ENCODE peak calls at places on chromosomes 11 and 22, in five cellular contexts. One of them, this sample, is unnamed.

GRCh38 chr11:96464695-96465307 is 75.0 kb downstream of the JRKL start:
- DNase-seq in K562: peak
- DNase-seq in right lobe of liver: no peak
- DNase-seq in GM10248: peak
- DNase-seq in BJ: peak
- DNase-seq in this sample: peak

GRCh38 chr22:37781434-37782059 is 26.2 kb upstream of the GCAT start:
- DNase-seq in K562: no peak
- DNase-seq in right lobe of liver: peak
- DNase-seq in GM10248: no peak
- DNase-seq in BJ: no peak
- DNase-seq in this sample: no peak

GRCh38 chr11:10375280-10376048 is 70.6 kb downstream of the ADM start:
- DNase-seq in K562: no peak
- DNase-seq in right lobe of liver: no peak
- DNase-seq in GM10248: no peak
- DNase-seq in BJ: peak
- DNase-seq in this sample: no peak

GRCh38 chr11:124640660-124641059 is 18.0 kb downstream of the TBRG1 start:
- DNase-seq in K562: no peak
- DNase-seq in right lobe of liver: no peak
- DNase-seq in GM10248: no peak
- DNase-seq in BJ: no peak
- DNase-seq in this sample: no peak

GRCh38 chr11:78940500-78941225 is 366.0 kb upstream of the NARS2 start:
- DNase-seq in K562: no peak
- DNase-seq in right lobe of liver: no peak
- DNase-seq in GM10248: no peak
- DNase-seq in BJ: no peak
- DNase-seq in this sample: no peak

GRCh38 chr11:126115820-126116319 is 53.2 kb upstream of the CDON start:
- DNase-seq in K562: no peak
- DNase-seq in right lobe of liver: peak
- DNase-seq in GM10248: no peak
- DNase-seq in BJ: peak
- DNase-seq in this sample: no peak

GRCh38 chr11:22711880-22712279 is 45.5 kb downstream of the GAS2 start:
- DNase-seq in K562: no peak
- DNase-seq in right lobe of liver: no peak
- DNase-seq in GM10248: no peak
- DNase-seq in BJ: no peak
- DNase-seq in this sample: no peak

GRCh38 chr11:61752117-61752924 is at the start of gene MYRF:
- DNase-seq in K562: peak
- DNase-seq in right lobe of liver: no peak
- DNase-seq in GM10248: peak
- DNase-seq in BJ: no peak
- DNase-seq in this sample: peak

GRCh38 chr11:76744186-76745058 is 38.7 kb upstream of the TSKU start:
- DNase-seq in K562: no peak
- DNase-seq in right lobe of liver: no peak
- DNase-seq in GM10248: no peak
- DNase-seq in BJ: no peak
- DNase-seq in this sample: no peak

GRCh38 chr11:120281161-120281795 is 41.3 kb downstream of the POU2F3 start:
- DNase-seq in K562: peak
- DNase-seq in right lobe of liver: no peak
- DNase-seq in GM10248: no peak
- DNase-seq in BJ: no peak
- DNase-seq in this sample: no peak

GRCh38 chr22:24981066-24981465 is 28.6 kb downstream of the KIAA1671 start:
- DNase-seq in K562: no peak
- DNase-seq in right lobe of liver: no peak
- DNase-seq in GM10248: no peak
- DNase-seq in BJ: no peak
- DNase-seq in this sample: no peak

GRCh38 chr22:41799486-41800347 is 762 bp upstream of the CCDC134 start:
- DNase-seq in K562: peak
- DNase-seq in right lobe of liver: peak
- DNase-seq in GM10248: peak
- DNase-seq in BJ: no peak
- DNase-seq in this sample: peak

GRCh38 chr11:125952973-125953372 is 7.1 kb downstream of the VSIG10L2 start:
- DNase-seq in K562: no peak
- DNase-seq in right lobe of liver: no peak
- DNase-seq in GM10248: no peak
- DNase-seq in BJ: no peak
- DNase-seq in this sample: no peak

GRCh38 chr11:45503311-45503710 is 162.1 kb downstream of the CHST1 start:
- DNase-seq in K562: no peak
- DNase-seq in right lobe of liver: no peak
- DNase-seq in GM10248: no peak
- DNase-seq in BJ: no peak
- DNase-seq in this sample: no peak

GRCh38 chr11:32297629-32298028 is 137.7 kb downstream of the WT1 start:
- DNase-seq in K562: peak
- DNase-seq in right lobe of liver: no peak
- DNase-seq in GM10248: peak
- DNase-seq in BJ: no peak
- DNase-seq in this sample: peak

GRCh38 chr11:120648706-120649250 is 137.2 kb downstream of the GRIK4 start:
- DNase-seq in K562: no peak
- DNase-seq in right lobe of liver: no peak
- DNase-seq in GM10248: no peak
- DNase-seq in BJ: no peak
- DNase-seq in this sample: no peak

GRCh38 chr11:20594274-20595061 is 4.9 kb upstream of the SLC6A5 start:
- DNase-seq in K562: no peak
- DNase-seq in right lobe of liver: no peak
- DNase-seq in GM10248: no peak
- DNase-seq in BJ: no peak
- DNase-seq in this sample: no peak

GRCh38 chr11:111310088-111310487 is 11.7 kb downstream of the POU2AF3 start:
- DNase-seq in K562: no peak
- DNase-seq in right lobe of liver: no peak
- DNase-seq in GM10248: no peak
- DNase-seq in BJ: no peak
- DNase-seq in this sample: no peak

GRCh38 chr11:3614742-3615171 is 27.0 kb downstream of the ART5 start:
- DNase-seq in K562: no peak
- DNase-seq in right lobe of liver: no peak
- DNase-seq in GM10248: peak
- DNase-seq in BJ: no peak
- DNase-seq in this sample: peak

GRCh38 chr22:50303848-50304527 is 3.5 kb downstream of the PLXNB2 start:
- DNase-seq in K562: peak
- DNase-seq in right lobe of liver: peak
- DNase-seq in GM10248: peak
- DNase-seq in BJ: no peak
- DNase-seq in this sample: no peak

GRCh38 chr11:3626250-3626960 is 15.4 kb downstream of the ART5 start:
- DNase-seq in K562: no peak
- DNase-seq in right lobe of liver: no peak
- DNase-seq in GM10248: no peak
- DNase-seq in BJ: no peak
- DNase-seq in this sample: no peak

GRCh38 chr11:15499684-15500083 is 385.0 kb downstream of the INSC start:
- DNase-seq in K562: no peak
- DNase-seq in right lobe of liver: no peak
- DNase-seq in GM10248: no peak
- DNase-seq in BJ: no peak
- DNase-seq in this sample: no peak

GRCh38 chr11:86774422-86774821 is 25.9 kb upstream of the PRSS23 start:
- DNase-seq in K562: no peak
- DNase-seq in right lobe of liver: no peak
- DNase-seq in GM10248: no peak
- DNase-seq in BJ: no peak
- DNase-seq in this sample: no peak

GRCh38 chr11:59186130-59186594 is 14.2 kb downstream of the DTX4 start:
- DNase-seq in K562: peak
- DNase-seq in right lobe of liver: peak
- DNase-seq in GM10248: peak
- DNase-seq in BJ: no peak
- DNase-seq in this sample: peak

GRCh38 chr11:11620966-11621880 is 582 bp downstream of the GALNT18 start:
- DNase-seq in K562: peak
- DNase-seq in right lobe of liver: peak
- DNase-seq in GM10248: peak
- DNase-seq in BJ: no peak
- DNase-seq in this sample: peak

GRCh38 chr11:113242767-113243397 is 71.5 kb upstream of the TTC12 start:
- DNase-seq in K562: no peak
- DNase-seq in right lobe of liver: no peak
- DNase-seq in GM10248: no peak
- DNase-seq in BJ: no peak
- DNase-seq in this sample: no peak

GRCh38 chr11:43797337-43797736 is 83.3 kb upstream of the ALKBH3 start:
- DNase-seq in K562: no peak
- DNase-seq in right lobe of liver: no peak
- DNase-seq in GM10248: no peak
- DNase-seq in BJ: no peak
- DNase-seq in this sample: no peak

GRCh38 chr11:111302298-111302697 is 4.0 kb downstream of the POU2AF3 start:
- DNase-seq in K562: no peak
- DNase-seq in right lobe of liver: no peak
- DNase-seq in GM10248: no peak
- DNase-seq in BJ: no peak
- DNase-seq in this sample: no peak

GRCh38 chr11:62352355-62353336 is 15.4 kb downstream of the ASRGL1 start:
- DNase-seq in K562: no peak
- DNase-seq in right lobe of liver: no peak
- DNase-seq in GM10248: peak
- DNase-seq in BJ: no peak
- DNase-seq in this sample: peak

GRCh38 chr22:39927544-39927943 is 26.7 kb downstream of the GRAP2 start:
- DNase-seq in K562: peak
- DNase-seq in right lobe of liver: no peak
- DNase-seq in GM10248: no peak
- DNase-seq in BJ: no peak
- DNase-seq in this sample: no peak
- TF ChIP-seq CTCF in K562: peak
- TF ChIP-seq CTCF in right lobe of liver: no peak
- TF ChIP-seq CTCF in GM10248: no peak
- TF ChIP-seq CTCF in BJ: no peak
- TF ChIP-seq CTCF in this sample: no peak

GRCh38 chr11:34671946-34672345 is 51.1 kb downstream of the EHF start:
- DNase-seq in K562: no peak
- DNase-seq in right lobe of liver: no peak
- DNase-seq in GM10248: no peak
- DNase-seq in BJ: no peak
- DNase-seq in this sample: no peak

GRCh38 chr11:34671117-34671516 is 50.2 kb downstream of the EHF start:
- DNase-seq in K562: no peak
- DNase-seq in right lobe of liver: no peak
- DNase-seq in GM10248: no peak
- DNase-seq in BJ: no peak
- DNase-seq in this sample: no peak

GRCh38 chr11:34667810-34668582 is 47.1 kb downstream of the EHF start:
- DNase-seq in K562: no peak
- DNase-seq in right lobe of liver: no peak
- DNase-seq in GM10248: no peak
- DNase-seq in BJ: no peak
- DNase-seq in this sample: no peak

GRCh38 chr11:34668583-34669053 is 47.7 kb downstream of the EHF start:
- DNase-seq in K562: no peak
- DNase-seq in right lobe of liver: no peak
- DNase-seq in GM10248: no peak
- DNase-seq in BJ: no peak
- DNase-seq in this sample: no peak

DNA sequence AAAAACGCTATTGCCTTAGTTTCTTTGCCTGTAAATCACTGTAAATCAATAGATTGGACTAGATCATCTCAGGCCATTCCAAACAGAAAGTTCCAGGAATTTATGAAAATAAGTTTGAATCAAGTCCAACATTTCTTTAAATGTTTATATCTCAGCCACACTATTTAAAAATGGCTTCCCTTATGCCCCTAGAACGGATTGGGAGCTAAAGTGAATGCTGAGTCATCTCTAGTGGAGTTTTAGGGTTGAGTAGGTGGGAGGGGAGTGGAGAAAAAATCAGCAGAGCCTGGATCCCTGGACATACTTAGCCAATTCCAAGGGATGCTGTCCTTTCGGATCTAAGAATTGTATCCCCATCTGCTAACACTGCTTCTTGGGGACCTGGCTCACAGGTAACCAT is 48.6 kb downstream of the EHF start:
- DNase-seq in K562: no peak
- DNase-seq in right lobe of liver: no peak
- DNase-seq in GM10248: no peak
- DNase-seq in BJ: no peak
- DNase-seq in this sample: no peak
- TF ChIP-seq CTCF in K562: no peak
- TF ChIP-seq CTCF in right lobe of liver: no peak
- TF ChIP-seq CTCF in GM10248: no peak
- TF ChIP-seq CTCF in BJ: no peak
- TF ChIP-seq CTCF in this sample: no peak

GRCh38 chr22:31148516-31148915 is 8.2 kb upstream of the PLA2G3 start:
- DNase-seq in K562: no peak
- DNase-seq in right lobe of liver: no peak
- DNase-seq in GM10248: no peak
- DNase-seq in BJ: no peak
- DNase-seq in this sample: no peak

GRCh38 chr22:31153357-31153756 is 6.6 kb upstream of the RNF185 start:
- DNase-seq in K562: no peak
- DNase-seq in right lobe of liver: no peak
- DNase-seq in GM10248: no peak
- DNase-seq in BJ: no peak
- DNase-seq in this sample: no peak

GRCh38 chr22:31151872-31152271 is 8.1 kb upstream of the RNF185 start:
- DNase-seq in K562: no peak
- DNase-seq in right lobe of liver: no peak
- DNase-seq in GM10248: no peak
- DNase-seq in BJ: no peak
- DNase-seq in this sample: no peak

GRCh38 chr22:31148953-31149627 is 8.8 kb upstream of the PLA2G3 start:
- DNase-seq in K562: peak
- DNase-seq in right lobe of liver: no peak
- DNase-seq in GM10248: peak
- DNase-seq in BJ: no peak
- DNase-seq in this sample: peak

DNA sequence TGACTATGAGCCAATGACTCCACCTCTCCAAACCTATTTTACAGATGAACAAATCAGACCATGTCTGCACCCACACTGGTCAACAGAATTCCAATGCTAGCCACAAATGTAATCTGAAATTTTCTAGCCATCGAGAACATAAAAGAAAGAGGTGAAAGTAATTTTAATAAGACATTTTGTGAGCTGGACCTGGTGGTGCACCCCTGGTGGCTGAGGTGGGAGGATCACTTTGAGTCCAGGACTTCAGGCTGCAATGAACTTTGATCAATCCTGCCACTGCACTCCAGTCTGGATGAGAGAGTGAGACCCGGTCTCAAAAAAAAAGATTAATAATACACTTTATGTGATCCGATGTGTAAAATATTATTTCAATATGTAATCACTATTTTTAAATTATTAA is 9.4 kb upstream of the RNF185 start:
- DNase-seq in K562: no peak
- DNase-seq in right lobe of liver: no peak
- DNase-seq in GM10248: no peak
- DNase-seq in BJ: no peak
- DNase-seq in this sample: no peak
- TF ChIP-seq CTCF in K562: no peak
- TF ChIP-seq CTCF in right lobe of liver: peak
- TF ChIP-seq CTCF in GM10248: peak
- TF ChIP-seq CTCF in BJ: peak
- TF ChIP-seq CTCF in this sample: no peak

GRCh38 chr11:56624661-56625110 is 10.0 kb upstream of the OR5M1 start:
- DNase-seq in K562: peak
- DNase-seq in right lobe of liver: no peak
- DNase-seq in GM10248: no peak
- DNase-seq in BJ: no peak
- DNase-seq in this sample: peak
- TF ChIP-seq CTCF in K562: peak
- TF ChIP-seq CTCF in right lobe of liver: peak
- TF ChIP-seq CTCF in GM10248: no peak
- TF ChIP-seq CTCF in BJ: no peak
- TF ChIP-seq CTCF in this sample: peak

This sample was measured in GM13977.